ENCODE peak calls at places on chromosomes 4 and X, in four cellular contexts. G, A, R and L are unnamed samples.

GRCh38 chrX:24153175-24153795 is 3.8 kb downstream of the ZFX start:
- DNase-seq in A (no peak), R (peak), G (peak), L (no peak)

GRCh38 chr4:4668355-4669210 is 126.7 kb upstream of the STX18 start:
- DNase-seq in R (no peak), A (no peak), G (peak), L (no peak)

GRCh38 chrX:142998447-142999208 is 27.1 kb upstream of the SPANXN4 start:
- DNase-seq in A (no peak), R (peak), G (no peak), L (no peak)

GRCh38 chr4:137861682-137862081 is 329.4 kb upstream of the PCDH18 start:
- DNase-seq in A (no peak), R (no peak), G (peak), L (no peak)

GRCh38 chr4:84501721-84502267 is 2.7 kb upstream of the NKX6-1 start:
- DNase-seq in A (no peak), G (no peak), R (no peak), L (no peak)

GRCh38 chr4:71020611-71021010 is 27.2 kb downstream of the DCK start:
- DNase-seq in R (no peak), A (no peak), G (no peak), L (no peak)

GRCh38 chr4:184599492-184600135 is 49.6 kb downstream of the CASP3 start:
- DNase-seq in G (no peak), R (no peak), A (no peak), L (no peak)

GRCh38 chrX:31132803-31133202 is 61.0 kb upstream of the FTHL17 start:
- DNase-seq in G (no peak), A (no peak), R (no peak), L (no peak)

GRCh38 chr4:65461781-65462180 is 208.5 kb downstream of the EPHA5 start:
- DNase-seq in R (no peak), A (no peak), G (no peak), L (no peak)

GRCh38 chr4:1246111-1246881 is 2.6 kb downstream of the CTBP1 start:
- DNase-seq in G (no peak), R (peak), A (no peak), L (peak)

GRCh38 chr4:66609014-66609413 is 936.3 kb downstream of the CENPC start:
- DNase-seq in R (no peak), G (no peak), A (no peak), L (no peak)

GRCh38 chr4:54187148-54187547 is 41.9 kb upstream of the PDGFRA start:
- DNase-seq in G (no peak), A (no peak), R (no peak), L (no peak)

GRCh38 chr4:2249526-2249991 is 7.6 kb upstream of the HAUS3 start:
- DNase-seq in G (no peak), A (no peak), R (no peak), L (peak)

GRCh38 chr4:123671633-123672404 is 275.2 kb downstream of the SPRY1 start:
- DNase-seq in A (peak), G (no peak), R (no peak), L (peak)

GRCh38 chr4:6475492-6476020 is 3.1 kb upstream of the PPP2R2C start:
- DNase-seq in A (no peak), G (no peak), R (no peak), L (no peak)

GRCh38 chr4:15906024-15906443 is 32.5 kb downstream of the FGFBP1 start:
- DNase-seq in A (no peak), R (peak), G (peak), L (no peak)

GRCh38 chr4:159010563-159011260 is 92.2 kb upstream of the RAPGEF2 start:
- DNase-seq in R (no peak), G (no peak), A (no peak), L (no peak)

GRCh38 chrX:129556806-129557315 is 16.8 kb downstream of the OCRL start:
- DNase-seq in G (no peak), R (no peak), A (no peak), L (no peak)

GRCh38 chr4:168449740-168450442 is 30.4 kb downstream of the DDX60L start:
- DNase-seq in A (no peak), R (no peak), G (peak), L (no peak)
- TF ChIP-seq SPI1 in A (no peak), R (no peak), G (no peak), L (no peak)

GRCh38 chr4:119010909-119011606 is 122.4 kb downstream of the SYNPO2 start:
- DNase-seq in R (no peak), A (no peak), G (no peak), L (no peak)
- TF ChIP-seq POLR2AphosphoS5 in R (no peak), A (no peak), G (no peak), L (no peak)

GRCh38 chr4:97665553-97665952 is 477.7 kb downstream of the STPG2 start:
- DNase-seq in G (no peak), A (no peak), R (no peak), L (no peak)
- TF ChIP-seq SPI1 in G (no peak), A (no peak), R (no peak), L (no peak)

GRCh38 chr4:76235915-76236314 is 15.6 kb upstream of the FAM47E start:
- DNase-seq in G (no peak), A (no peak), R (no peak), L (no peak)
- TF ChIP-seq POLR2AphosphoS5 in G (no peak), A (no peak), R (no peak), L (no peak)

GRCh38 chr4:45663495-45664148 is 460.2 kb downstream of the GABRG1 start:
- DNase-seq in A (no peak), R (no peak), G (no peak), L (no peak)

GRCh38 chr4:45668086-45668485 is 455.8 kb downstream of the GABRG1 start:
- DNase-seq in G (no peak), R (no peak), A (no peak), L (no peak)

GRCh38 chr4:45661893-45662292 is 462.0 kb downstream of the GABRG1 start:
- DNase-seq in G (no peak), R (no peak), A (no peak), L (no peak)

DNA sequence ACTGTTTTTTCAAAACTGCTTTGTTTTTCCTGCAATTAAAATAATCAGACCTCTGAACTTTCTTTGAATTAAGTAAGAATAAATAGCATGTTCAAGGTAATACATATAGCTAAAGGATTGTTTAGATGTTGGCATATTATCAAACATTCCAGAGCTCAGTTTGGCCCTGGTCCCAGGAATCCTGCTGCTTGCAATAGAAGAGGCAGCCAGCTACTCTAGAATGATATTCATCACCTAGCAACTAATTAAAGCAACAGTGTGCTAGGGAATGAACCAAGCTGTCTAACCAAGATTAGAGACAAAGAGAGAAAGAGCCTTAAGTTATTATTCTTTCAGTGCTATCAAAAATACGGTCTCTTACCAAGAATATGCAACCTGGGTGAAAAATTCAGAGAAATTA is 460.9 kb downstream of the GABRG1 start:
- DNase-seq in A (no peak), R (no peak), G (no peak), L (no peak)
- TF ChIP-seq SPI1 in A (no peak), R (no peak), G (no peak), L (no peak)

DNA sequence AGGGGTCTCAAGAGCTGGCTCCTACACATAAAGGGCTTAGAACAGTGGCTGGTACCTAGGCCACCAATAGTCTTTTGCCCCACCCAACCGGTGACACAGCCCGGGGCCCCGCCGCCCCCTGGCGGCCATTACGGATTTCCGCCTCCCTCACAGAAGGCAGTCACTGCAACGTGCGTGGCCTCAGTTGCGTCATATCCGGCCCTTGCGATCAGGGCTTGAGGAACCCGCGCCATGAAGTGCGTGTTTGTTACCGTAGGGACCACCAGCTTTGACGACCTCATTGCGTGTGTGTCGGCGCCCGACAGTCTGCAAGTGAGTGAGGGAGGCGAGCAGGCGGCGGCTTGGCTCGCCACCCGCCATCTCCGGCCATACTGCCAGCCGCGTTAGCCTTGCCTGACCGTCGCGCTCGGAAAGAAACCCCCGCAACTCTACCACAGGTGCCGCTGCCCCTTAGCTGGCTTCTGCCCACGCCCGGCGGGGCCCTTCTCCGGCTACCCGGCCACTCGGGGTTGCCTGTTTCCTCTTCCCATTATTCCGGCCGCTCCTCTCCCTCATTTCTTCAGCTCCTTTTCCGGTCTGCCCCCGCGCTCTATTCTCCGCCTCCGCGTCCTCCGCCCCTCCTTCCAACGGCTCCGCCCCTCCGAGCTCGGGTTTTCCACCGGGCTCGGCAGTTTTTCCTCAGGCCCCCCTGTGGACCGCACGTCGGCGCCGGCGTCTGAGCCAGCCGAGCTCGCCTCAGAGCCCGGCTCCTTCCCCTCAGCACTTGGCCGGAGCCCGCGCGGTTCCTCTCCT is at the start of gene ALG13:
- DNase-seq in R (peak), A (peak), G (peak), L (peak)
- TF ChIP-seq POLR2AphosphoS5 in R (peak), A (peak), G (peak), L (peak)

DNA sequence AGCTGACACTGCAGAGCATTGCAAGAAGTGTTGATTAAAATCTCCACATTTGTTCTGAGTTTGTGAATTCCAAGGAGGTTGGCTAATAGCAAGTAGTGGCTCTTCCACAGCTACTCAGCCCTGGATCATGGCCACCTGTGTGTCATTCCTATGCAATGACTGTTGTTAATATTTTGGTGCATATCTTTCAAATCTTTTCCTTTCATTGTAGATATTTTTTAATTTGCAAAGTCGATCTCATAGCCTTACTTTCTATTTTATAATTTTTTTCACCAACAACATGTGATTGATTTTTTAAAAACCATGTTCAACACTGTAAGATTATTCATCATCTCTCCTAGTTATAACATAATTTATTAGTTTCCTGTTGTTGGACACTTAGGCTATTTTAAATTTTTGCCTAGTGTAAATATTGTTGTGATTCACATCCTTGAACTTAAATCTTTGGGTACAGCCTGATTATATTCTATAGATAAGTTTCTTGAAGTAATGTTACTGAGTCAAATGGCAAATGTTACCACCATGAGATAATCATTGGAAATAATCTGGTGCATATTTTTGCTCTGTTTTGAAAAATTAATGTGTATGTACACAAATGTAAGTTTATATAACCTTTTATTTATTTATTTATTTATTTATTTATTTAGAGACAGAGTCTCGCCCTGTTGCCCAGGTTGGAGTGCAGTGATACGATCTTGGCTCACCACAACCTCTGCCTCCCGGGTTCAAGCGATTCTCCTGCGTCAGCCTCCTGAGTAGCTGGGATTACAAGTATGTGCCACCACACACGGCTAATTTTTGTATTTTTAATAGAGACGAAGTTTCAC is 17.1 kb upstream of the ARHGAP10 start:
- DNase-seq in G (no peak), A (no peak), R (no peak), L (no peak)
- TF ChIP-seq SPI1 in G (no peak), A (no peak), R (no peak), L (no peak)

GRCh38 chrX:13319953-13320352 is at the start of gene ATXN3L:
- DNase-seq in R (no peak), A (no peak), G (no peak), L (no peak)
- TF ChIP-seq POLR2AphosphoS5 in R (no peak), A (no peak), G (no peak), L (no peak)

GRCh38 chrX:150610038-150610437 is 41.6 kb downstream of the MTM1 start:
- DNase-seq in A (no peak), R (no peak), G (no peak), L (no peak)
- TF ChIP-seq SPI1 in A (no peak), R (no peak), G (no peak), L (no peak)